ENCODE peak calls at places on chromosomes 6 and 20, in six cellular contexts. K is mucosa of descending colon; S is activated naive CD4-positive, alpha-beta T cell treated with Interleukin-2 at 50 U/mL for 16 hours; N is nephron progenitor cell; T is heart right ventricle; P is activated CD4-positive, alpha-beta memory T cell treated with anti-CD3 and anti-CD28 coated beads for 36 hours. M is an unnamed sample.

GRCh38 chr20:49420292-49420691 is 62.2 kb downstream of the KCNB1 start:
- DNase-seq in K (no peak), S (no peak), N (no peak), T (no peak), P (no peak), M (no peak)

GRCh38 chr6:79250107-79250514 is 15.6 kb upstream of the HMGN3 start:
- DNase-seq in K (no peak), S (no peak), N (no peak), T (no peak), P (no peak), M (no peak)

GRCh38 chr20:19771031-19771430 is 13.0 kb downstream of the RIN2 start:
- DNase-seq in K (no peak), S (no peak), N (no peak), T (no peak), P (no peak), M (no peak)

GRCh38 chr6:1326535-1327121 is 14.7 kb downstream of the FOXQ1 start:
- DNase-seq in K (no peak), S (no peak), N (no peak), T (no peak), P (no peak), M (no peak)

GRCh38 chr6:5333653-5334052 is 72.3 kb downstream of the FARS2 start:
- DNase-seq in K (no peak), S (no peak), N (no peak), T (no peak), P (no peak), M (no peak)

GRCh38 chr6:73180718-73181619 is 44.3 kb downstream of the KHDC1L start:
- DNase-seq in K (no peak), S (no peak), N (peak), T (no peak), P (no peak), M (no peak)

GRCh38 chr6:113018351-113019151 is 671.4 kb downstream of the RFPL4B start:
- DNase-seq in K (no peak), S (no peak), N (no peak), T (peak), P (no peak), M (no peak)

GRCh38 chr6:154526997-154527396 is 16.5 kb upstream of the CNKSR3 start:
- DNase-seq in K (no peak), S (no peak), N (no peak), T (no peak), P (no peak), M (no peak)

GRCh38 chr6:33633462-33634158 is 12.5 kb downstream of the ITPR3 start:
- DNase-seq in K (peak), S (peak), N (peak), T (peak), P (peak), M (peak)

GRCh38 chr20:22908437-22908836 is 126.7 kb upstream of the SSTR4 start:
- DNase-seq in K (no peak), S (no peak), N (no peak), T (no peak), P (no peak), M (no peak)

GRCh38 chr6:97440590-97441176 is 157.7 kb upstream of the MMS22L start:
- DNase-seq in K (no peak), S (no peak), N (peak), T (peak), P (no peak), M (no peak)

GRCh38 chr6:156917213-156917612 is 140.0 kb downstream of the ARID1B start:
- DNase-seq in K (no peak), S (no peak), N (no peak), T (no peak), P (no peak), M (no peak)

GRCh38 chr20:53609501-53610445 is 16.1 kb upstream of the ZNF217 start:
- DNase-seq in K (peak), S (peak), N (peak), T (no peak), P (peak), M (peak)

GRCh38 chr6:35771343-35771627 is 5.1 kb upstream of the CLPSL2 start:
- DNase-seq in K (no peak), S (no peak), N (no peak), T (no peak), P (no peak), M (no peak)

GRCh38 chr20:22716824-22717351 is 132.5 kb upstream of the FOXA2 start:
- DNase-seq in K (no peak), S (no peak), N (no peak), T (no peak), P (no peak), M (no peak)

GRCh38 chr6:147078602-147079001 is 125.6 kb upstream of the STXBP5 start:
- DNase-seq in K (no peak), S (no peak), N (no peak), T (no peak), P (no peak), M (no peak)

GRCh38 chr6:74720923-74721322 is 484.9 kb downstream of the COL12A1 start:
- DNase-seq in K (no peak), S (no peak), N (no peak), T (no peak), P (no peak), M (no peak)

GRCh38 chr20:51382986-51383821 is 159.3 kb downstream of the NFATC2 start:
- DNase-seq in K (peak), S (no peak), N (peak), T (no peak), P (no peak), M (no peak)

GRCh38 chr20:32474967-32475819 is 109.9 kb downstream of the NOL4L start:
- DNase-seq in K (peak), S (no peak), N (peak), T (peak), P (no peak), M (no peak)

GRCh38 chr6:170031096-170031471 is 259.8 kb downstream of the DLL1 start:
- DNase-seq in K (no peak), S (no peak), N (no peak), T (no peak), P (no peak), M (no peak)

GRCh38 chr20:41072099-41072798 is 43.6 kb downstream of the TOP1 start:
- DNase-seq in K (no peak), S (no peak), N (no peak), T (peak), P (no peak), M (no peak)

GRCh38 chr6:54291738-54292137 is 16.5 kb upstream of the TINAG start:
- DNase-seq in K (no peak), S (no peak), N (no peak), T (no peak), P (no peak), M (no peak)

GRCh38 chr6:11042750-11043551 is 1.2 kb downstream of the ELOVL2 start:
- DNase-seq in K (no peak), S (no peak), N (peak), T (peak), P (no peak), M (no peak)

GRCh38 chr6:44481056-44481455 is 93.5 kb downstream of the CDC5L start:
- DNase-seq in K (no peak), S (no peak), N (no peak), T (no peak), P (no peak), M (no peak)

GRCh38 chr6:44478158-44478557 is 90.7 kb downstream of the CDC5L start:
- DNase-seq in K (no peak), S (no peak), N (no peak), T (no peak), P (no peak), M (no peak)

GRCh38 chr6:119129148-119129967 is 50.9 kb upstream of the FAM184A start:
- DNase-seq in K (no peak), S (no peak), N (peak), T (peak), P (no peak), M (no peak)

GRCh38 chr6:82062219-82062618 is 185.3 kb downstream of the IBTK start:
- DNase-seq in K (no peak), S (no peak), N (no peak), T (no peak), P (no peak), M (no peak)

GRCh38 chr6:87907521-87907920 is 140.1 kb upstream of the SPACA1 start:
- DNase-seq in K (no peak), S (no peak), N (no peak), T (no peak), P (peak), M (peak)